ENCODE peak calls at places on chromosomes 16 and 17, in seven cellular contexts. Z, Y, B, K, U, E and R are unnamed samples.

GRCh38 chr17:81508639-81509047 is 4.0 kb downstream of the ACTG1 start:
- DNase-seq in B (no peak), Y (peak), E (no peak), K (no peak), Z (no peak), U (no peak), R (no peak)

GRCh38 chr17:67322039-67322787 is 44.2 kb downstream of the PSMD12 start:
- DNase-seq in U (no peak), B (no peak), E (no peak), K (no peak), Z (peak), Y (no peak), R (peak)

GRCh38 chr17:37570527-37571093 is 38.6 kb downstream of the SYNRG start:
- DNase-seq in K (no peak), B (peak), E (no peak), U (no peak), Y (peak), Z (peak), R (peak)

GRCh38 chr16:12901597-12902436 is at the start of gene SHISA9:
- DNase-seq in B (no peak), Z (peak), K (no peak), U (peak), Y (no peak), E (no peak), R (peak)

GRCh38 chr17:74730491-74731346 is 6.3 kb upstream of the RAB37 start:
- DNase-seq in B (no peak), Z (no peak), U (no peak), K (no peak), Y (no peak), E (no peak), R (no peak)

GRCh38 chr17:29251969-29252866 is 5.6 kb downstream of the CRYBA1 start:
- DNase-seq in Z (no peak), B (no peak), K (no peak), U (no peak), Y (peak), E (no peak), R (peak)

GRCh38 chr16:30335598-30336474 is 19.3 kb downstream of the CD2BP2 start:
- DNase-seq in Y (peak), B (no peak), U (no peak), E (no peak), Z (no peak), K (peak), R (no peak)

GRCh38 chr16:3059041-3059722 is 6.3 kb upstream of the IL32 start:
- DNase-seq in K (no peak), U (peak), Z (peak), B (peak), E (peak), Y (peak), R (peak)

GRCh38 chr17:50184611-50185398 is 16.6 kb downstream of the COL1A1 start:
- DNase-seq in K (no peak), E (peak), Y (no peak), B (no peak), U (no peak), Z (no peak), R (peak)